ENCODE peak calls at places on chromosomes 16 and 17, in four cellular contexts. S is adrenal gland, D is pancreas, G is body of pancreas. I is an unnamed sample. For H3K36me3 and H3K27me3, the result is how much of the 10 kb centered on the place peaks cover.

GRCh38 chr16:84966150-84966447 is 45.2 kb downstream of the ZDHHC7 start:
- DNase-seq in S (no peak), D (no peak), G (no peak), I (no peak)

GRCh38 chr16:2532494-2533141 is 1.4 kb upstream of the CEMP1 start:
- DNase-seq in D (peak), S (peak), G (peak), I (no peak)

GRCh38 chr16:72256398-72257048 is 84.6 kb upstream of the PMFBP1 start:
- DNase-seq in D (no peak), S (no peak), G (no peak), I (no peak)

GRCh38 chr16:55605756-55606155 is 39.3 kb downstream of the CAPNS2 start:
- DNase-seq in G (no peak), D (no peak), S (no peak), I (no peak)

GRCh38 chr16:27462200-27462845 is 60.3 kb downstream of the IL21R start:
- DNase-seq in S (no peak), G (no peak), D (no peak), I (no peak)

GRCh38 chr17:32277284-32277683 is 11.7 kb downstream of the RHBDL3 start:
- DNase-seq in S (peak), D (no peak), G (no peak), I (no peak)

GRCh38 chr17:83071365-83071764 is 8.0 kb upstream of the METRNL start:
- DNase-seq in G (no peak), S (no peak), D (peak), I (no peak)

GRCh38 chr16:29974291-29975133 is 844 bp downstream of the TAOK2 start:
- DNase-seq in S (peak), G (no peak), D (peak), I (no peak)

GRCh38 chr17:82328141-82328993 is 5.2 kb downstream of the SECTM1 start:
- DNase-seq in D (peak), S (no peak), G (no peak), I (no peak)

GRCh38 chr16:68190745-68191510 is 45.0 kb downstream of the ESRP2 start:
- DNase-seq in S (no peak), D (no peak), G (no peak), I (no peak)

GRCh38 chr16:3591991-3592390 is 14.8 kb upstream of the NLRC3 start:
- DNase-seq in S (no peak), D (no peak), G (no peak), I (no peak)

GRCh38 chr17:42276609-42277341 is 584 bp upstream of the STAT5B start:
- DNase-seq in S (peak), G (peak), D (peak), I (peak)

GRCh38 chr16:17510532-17510931 is 39.8 kb upstream of the XYLT1 start:
- DNase-seq in S (no peak), G (no peak), D (no peak), I (no peak)

GRCh38 chr16:85126731-85127662 is 14.7 kb upstream of the CIBAR2 start:
- DNase-seq in S (peak), G (no peak), D (no peak), I (peak)

GRCh38 chr17:44354582-44355309 is 8.9 kb downstream of the FAM171A2 start:
- DNase-seq in G (peak), S (peak), D (peak), I (no peak)

GRCh38 chr17:50935201-50936124 is 69.3 kb upstream of the TOB1 start:
- DNase-seq in S (peak), G (peak), D (peak), I (no peak)

GRCh38 chr17:45372325-45372869 is 55.6 kb upstream of the MAP3K14 start:
- DNase-seq in G (no peak), S (no peak), D (no peak), I (no peak)

GRCh38 chr16:1151424-1152122 is 1.3 kb upstream of the CACNA1H start:
- DNase-seq in S (no peak), D (no peak), G (no peak), I (no peak)

GRCh38 chr17:65345261-65346060 is 208.3 kb downstream of the RGS9 start:
- DNase-seq in G (no peak), S (no peak), D (no peak), I (no peak)

GRCh38 chr16:3793161-3793576 is 75.8 kb upstream of the TRAP1 start:
- DNase-seq in D (no peak), S (no peak), G (no peak), I (no peak)

GRCh38 chr17:419073-419735 is 66.6 kb upstream of the RPH3AL start:
- DNase-seq in D (no peak), G (no peak), S (no peak), I (no peak)

GRCh38 chr16:12315330-12316138 is 339.0 kb downstream of the SNX29 start:
- DNase-seq in D (no peak), S (no peak), G (peak), I (no peak)

GRCh38 chr17:64938290-64938689 is 19.0 kb upstream of the LRRC37A3 start:
- DNase-seq in D (no peak), G (no peak), S (no peak), I (no peak)

GRCh38 chr17:55641559-55642160 is 81.0 kb downstream of the TMEM100 start:
- DNase-seq in S (peak), D (peak), G (peak), I (peak)

GRCh38 chr16:81967358-81967757 is 43.9 kb downstream of the SDR42E1 start:
- DNase-seq in D (no peak), S (no peak), G (no peak), I (no peak)

GRCh38 chr17:81685108-81685507 is 1.3 kb downstream of the HGS start:
- DNase-seq in G (no peak), S (peak), D (no peak), I (no peak)

GRCh38 chr16:12901597-12902436 is at the start of gene SHISA9:
- DNase-seq in G (no peak), D (no peak), S (no peak), I (no peak)

GRCh38 chr16:70749681-70750601 is 51.0 kb downstream of the VAC14 start:
- DNase-seq in G (no peak), S (no peak), D (no peak), I (no peak)

GRCh38 chr17:44502598-44503079 is 567 bp downstream of the GPATCH8 start:
- DNase-seq in D (peak), S (no peak), G (no peak), I (peak)

GRCh38 chr16:86363057-86363490 is 147.3 kb upstream of the FOXF1 start:
- DNase-seq in D (no peak), S (no peak), G (no peak), I (peak)

GRCh38 chr17:57311281-57312216 is 55.2 kb downstream of the MSI2 start:
- DNase-seq in S (no peak), D (peak), G (no peak), I (no peak)

GRCh38 chr16:87178977-87179376 is 138.2 kb downstream of the C16orf95 start:
- DNase-seq in G (no peak), D (no peak), S (peak), I (no peak)

GRCh38 chr17:34443832-34444469 is 80.9 kb upstream of the CCL1 start:
- DNase-seq in G (no peak), S (peak), D (no peak), I (peak)

GRCh38 chr17:12800855-12801365 is 11.6 kb downstream of the ARHGAP44 start:
- DNase-seq in D (no peak), G (no peak), S (no peak), I (peak)

GRCh38 chr16:55482056-55482455 is 3.1 kb downstream of the MMP2 start:
- DNase-seq in D (no peak), G (no peak), S (peak), I (no peak)

GRCh38 chr16:85526132-85526731 is 86.9 kb upstream of the GSE1 start:
- DNase-seq in S (no peak), D (no peak), G (no peak), I (no peak)

DNA sequence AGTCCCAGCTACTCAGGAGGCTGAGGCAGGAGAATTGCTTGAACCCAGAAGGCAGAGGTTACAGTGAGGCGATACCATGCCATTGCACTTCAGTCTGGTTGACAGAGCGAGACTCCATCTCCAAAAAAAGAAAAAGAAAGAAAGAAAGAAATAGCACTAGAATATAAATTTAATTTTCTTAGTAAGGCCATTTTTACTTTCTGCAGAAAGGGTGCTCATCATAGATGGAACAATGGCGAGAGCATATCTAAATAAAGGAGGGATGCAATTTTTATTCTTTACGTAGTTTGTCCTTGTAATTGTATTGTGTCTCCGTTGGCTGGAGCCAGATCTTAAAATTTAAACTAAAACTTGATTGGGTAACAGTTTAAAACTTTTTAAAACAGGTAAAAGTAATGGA is 85.6 kb upstream of the RPRML start:
- DNase-seq in D (no peak), S (no peak), G (no peak), I (no peak)
- H3K36me3 ChIP-seq in D (under half), S (under half), G (under half), I (under half)

DNA sequence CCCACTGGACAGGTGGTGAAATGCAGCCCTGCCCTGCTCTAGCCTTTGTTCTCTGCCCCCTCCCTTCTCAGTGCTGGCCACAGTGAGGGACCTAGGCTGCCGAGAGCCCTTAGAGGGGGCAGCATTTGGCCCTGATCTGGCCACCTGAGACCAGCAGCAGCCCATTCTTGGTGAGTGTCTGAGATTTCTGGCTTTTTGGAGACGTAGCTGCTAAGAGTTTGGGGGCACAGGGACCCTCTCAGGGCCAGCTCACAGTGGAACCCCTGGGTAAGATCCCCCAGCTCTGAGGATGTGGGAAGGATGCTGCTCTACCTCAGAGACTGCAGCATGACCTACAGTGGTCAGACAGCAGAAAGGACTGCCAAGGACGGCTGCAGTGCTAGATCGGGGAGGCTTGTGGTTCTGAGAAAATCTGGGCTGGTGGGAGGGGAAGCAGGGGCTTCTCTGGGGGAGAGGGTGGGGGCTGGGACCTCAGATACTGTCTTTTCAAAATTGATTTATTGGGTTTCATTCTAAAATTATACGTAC is 13.3 kb downstream of the GRB7 start:
- DNase-seq in S (no peak), D (peak), G (no peak), I (no peak)
- H3K27me3 ChIP-seq in S (under half), D (under half), G (under half), I (under half)

GRCh38 chr17:76033139-76033538 is 6.0 kb upstream of the EVPL start:
- DNase-seq in S (no peak), G (no peak), D (no peak), I (no peak)
- H3K4me3 ChIP-seq in S (no peak), G (no peak), D (no peak), I (no peak)

GRCh38 chr17:16106161-16106891 is 106.7 kb downstream of the TTC19 start:
- DNase-seq in G (no peak), S (no peak), D (no peak), I (no peak)
- H3K36me3 ChIP-seq in G (under half), S (under half), D (under half), I (under half)

GRCh38 chr17:8310601-8311123 is 621 bp downstream of the ARHGEF15 start:
- DNase-seq in D (no peak), G (no peak), S (no peak), I (no peak)
- H3K27me3 ChIP-seq in D (under half), G (under half), S (under half), I (under half)

DNA sequence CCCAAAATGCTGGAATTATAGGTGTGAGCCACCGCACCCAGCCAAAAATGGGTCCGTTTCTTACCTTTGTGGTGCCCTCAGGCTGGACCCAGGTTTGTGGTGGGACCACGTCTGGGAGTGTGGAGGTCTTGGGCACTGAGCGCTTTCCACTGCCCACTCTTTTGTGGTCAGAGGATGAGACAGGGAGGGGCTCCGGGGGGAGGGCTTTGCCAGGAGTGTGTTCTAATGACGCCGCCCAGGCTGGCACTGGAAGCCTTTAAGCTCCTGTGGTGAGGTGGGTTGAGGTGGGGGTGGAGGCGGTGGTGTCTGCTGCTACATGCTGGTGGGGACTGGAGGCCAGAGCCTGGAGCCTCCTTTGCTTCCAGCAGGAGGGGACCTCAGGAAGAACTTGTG is 12.8 kb upstream of the ADCY7 start:
- DNase-seq in S (no peak), D (no peak), G (no peak), I (no peak)
- H3K4me3 ChIP-seq in S (no peak), D (no peak), G (no peak), I (no peak)

DNA sequence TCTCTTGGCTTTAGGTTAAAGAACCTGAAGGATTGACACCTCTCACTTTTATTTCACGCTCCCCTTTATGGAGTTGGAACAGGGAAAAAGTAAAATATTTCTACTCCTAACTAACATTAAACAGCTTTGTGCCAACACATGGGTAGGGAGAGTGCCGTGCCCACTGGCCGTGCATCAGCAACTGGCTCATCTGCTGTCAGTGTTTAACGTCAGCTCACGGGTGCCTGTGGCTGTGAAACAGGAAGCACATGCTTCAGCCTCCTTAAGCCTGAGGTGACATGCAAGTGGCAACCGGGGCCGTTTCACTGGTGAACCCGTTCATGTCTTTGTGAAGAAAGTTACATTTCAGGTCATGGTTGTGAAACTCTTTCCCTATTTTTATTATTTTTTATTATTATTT is 3.1 kb downstream of the SPG7 start:
- DNase-seq in S (no peak), D (no peak), G (no peak), I (no peak)
- H3K36me3 ChIP-seq in S (half or more), D (under half), G (under half), I (half or more)

DNA sequence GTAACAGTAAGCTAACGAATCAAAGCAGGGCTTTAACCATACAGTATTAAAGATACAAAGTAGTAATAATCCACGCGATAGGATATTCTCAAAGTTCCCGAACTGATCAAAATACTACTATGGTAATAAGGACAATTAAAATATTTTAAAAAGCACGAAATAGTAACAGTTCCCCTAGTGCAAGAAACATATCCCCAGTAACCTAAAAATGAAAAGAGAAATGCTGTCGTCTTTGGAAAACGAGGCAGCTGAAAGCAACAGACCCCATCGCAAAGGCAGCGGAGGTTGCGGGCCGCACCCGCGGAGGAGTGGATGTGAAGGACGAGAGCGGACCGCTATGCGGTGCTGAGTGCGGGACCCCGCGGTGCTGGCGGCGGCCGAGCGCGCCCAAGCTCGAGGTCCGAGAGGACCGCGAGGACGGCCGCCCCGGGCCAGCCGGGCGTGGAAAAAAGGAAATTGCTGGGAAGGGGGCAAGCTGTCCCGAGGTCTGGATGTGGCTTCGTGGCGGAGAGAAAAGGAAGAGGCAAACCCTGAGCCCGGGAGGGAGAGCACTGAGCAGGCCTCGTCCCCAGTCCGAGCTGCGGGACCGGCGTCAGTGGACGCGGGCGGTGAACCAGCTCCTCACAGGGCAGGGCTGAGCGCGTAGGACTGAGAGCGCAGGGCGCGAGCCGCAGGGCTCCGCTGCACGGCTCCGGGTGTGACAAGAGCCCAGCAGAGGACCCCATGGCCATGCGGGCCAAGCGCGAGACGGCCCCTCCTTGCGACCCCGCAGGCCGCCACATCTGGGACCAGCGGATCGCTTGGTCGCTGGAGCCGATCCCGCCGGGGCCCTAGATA is 2.1 kb downstream of the TBX4 start:
- DNase-seq in D (no peak), G (no peak), S (no peak), I (no peak)
- H3K27me3 ChIP-seq in D (half or more), G (under half), S (half or more), I (under half)